ENCODE peak calls at places on chromosomes 6 and 20, in eight cellular contexts. One of them, this sample, is unnamed.

GRCh38 chr20:53642196-53643030 is 48.8 kb upstream of the ZNF217 start:
- DNase-seq in activated T-helper 9 cell treated with anti-CD3 and anti-CD28 coated beads, Interleukin-2, amount 50 U/mL, for 16 hours: no peak
- DNase-seq in SHP77 treated with DMSO at 0.1 percent for 48 hours: no peak
- DNase-seq in psoas muscle: no peak
- DNase-seq in effector memory CD8-positive, alpha-beta T cell: peak
- DNase-seq in NCI-H2029: no peak
- DNase-seq in activated T-helper 2 cell treated with anti-CD3 and anti-CD28 coated beads, Interferon-gamma antibody, Interleukin-2, Interleukin-4, amounts not matched to agents 10 μg/mL and 5 μg/mL and 100 μg/mL, durations not matched to agents 14 hours and 24 hours and 36 hours: peak
- DNase-seq in aorta: peak
- DNase-seq in this sample: peak

GRCh38 chr6:85749236-85749635 is 106.5 kb upstream of the SYNCRIP start:
- DNase-seq in activated T-helper 2 cell treated with anti-CD3 and anti-CD28 coated beads, Interferon-gamma antibody, Interleukin-2, Interleukin-4, amounts not matched to agents 10 μg/mL and 5 μg/mL and 100 μg/mL, durations not matched to agents 14 hours and 24 hours and 36 hours: no peak
- DNase-seq in activated T-helper 9 cell treated with anti-CD3 and anti-CD28 coated beads, Interleukin-2, amount 50 U/mL, for 16 hours: no peak
- DNase-seq in SHP77 treated with DMSO at 0.1 percent for 48 hours: no peak
- DNase-seq in effector memory CD8-positive, alpha-beta T cell: no peak
- DNase-seq in NCI-H2029: no peak
- DNase-seq in psoas muscle: no peak
- DNase-seq in aorta: no peak
- DNase-seq in this sample: no peak

GRCh38 chr6:85594197-85594930 is 706 bp upstream of the SNX14 start:
- DNase-seq in SHP77 treated with DMSO at 0.1 percent for 48 hours: no peak
- DNase-seq in activated T-helper 2 cell treated with anti-CD3 and anti-CD28 coated beads, Interferon-gamma antibody, Interleukin-2, Interleukin-4, amounts not matched to agents 10 μg/mL and 5 μg/mL and 100 μg/mL, durations not matched to agents 14 hours and 24 hours and 36 hours: no peak
- DNase-seq in psoas muscle: no peak
- DNase-seq in NCI-H2029: no peak
- DNase-seq in effector memory CD8-positive, alpha-beta T cell: peak
- DNase-seq in activated T-helper 9 cell treated with anti-CD3 and anti-CD28 coated beads, Interleukin-2, amount 50 U/mL, for 16 hours: peak
- DNase-seq in aorta: no peak
- DNase-seq in this sample: no peak

GRCh38 chr20:21202284-21202683 is 76.4 kb downstream of the KIZ start:
- DNase-seq in activated T-helper 9 cell treated with anti-CD3 and anti-CD28 coated beads, Interleukin-2, amount 50 U/mL, for 16 hours: no peak
- DNase-seq in activated T-helper 2 cell treated with anti-CD3 and anti-CD28 coated beads, Interferon-gamma antibody, Interleukin-2, Interleukin-4, amounts not matched to agents 10 μg/mL and 5 μg/mL and 100 μg/mL, durations not matched to agents 14 hours and 24 hours and 36 hours: no peak
- DNase-seq in SHP77 treated with DMSO at 0.1 percent for 48 hours: no peak
- DNase-seq in effector memory CD8-positive, alpha-beta T cell: no peak
- DNase-seq in aorta: no peak
- DNase-seq in psoas muscle: no peak
- DNase-seq in NCI-H2029: no peak
- DNase-seq in this sample: no peak

GRCh38 chr6:152952045-152952444 is 30.8 kb downstream of the FBXO5 start:
- DNase-seq in effector memory CD8-positive, alpha-beta T cell: no peak
- DNase-seq in SHP77 treated with DMSO at 0.1 percent for 48 hours: no peak
- DNase-seq in aorta: no peak
- DNase-seq in activated T-helper 2 cell treated with anti-CD3 and anti-CD28 coated beads, Interferon-gamma antibody, Interleukin-2, Interleukin-4, amounts not matched to agents 10 μg/mL and 5 μg/mL and 100 μg/mL, durations not matched to agents 14 hours and 24 hours and 36 hours: no peak
- DNase-seq in psoas muscle: no peak
- DNase-seq in NCI-H2029: no peak
- DNase-seq in activated T-helper 9 cell treated with anti-CD3 and anti-CD28 coated beads, Interleukin-2, amount 50 U/mL, for 16 hours: no peak
- DNase-seq in this sample: no peak

GRCh38 chr6:51099201-51099600 is 280.5 kb downstream of the TFAP2B start:
- DNase-seq in activated T-helper 9 cell treated with anti-CD3 and anti-CD28 coated beads, Interleukin-2, amount 50 U/mL, for 16 hours: no peak
- DNase-seq in psoas muscle: no peak
- DNase-seq in NCI-H2029: no peak
- DNase-seq in aorta: no peak
- DNase-seq in activated T-helper 2 cell treated with anti-CD3 and anti-CD28 coated beads, Interferon-gamma antibody, Interleukin-2, Interleukin-4, amounts not matched to agents 10 μg/mL and 5 μg/mL and 100 μg/mL, durations not matched to agents 14 hours and 24 hours and 36 hours: no peak
- DNase-seq in SHP77 treated with DMSO at 0.1 percent for 48 hours: no peak
- DNase-seq in effector memory CD8-positive, alpha-beta T cell: no peak
- DNase-seq in this sample: no peak

GRCh38 chr6:285030-285771 is 7.1 kb upstream of the DUSP22 start:
- DNase-seq in NCI-H2029: no peak
- DNase-seq in aorta: no peak
- DNase-seq in effector memory CD8-positive, alpha-beta T cell: no peak
- DNase-seq in activated T-helper 9 cell treated with anti-CD3 and anti-CD28 coated beads, Interleukin-2, amount 50 U/mL, for 16 hours: no peak
- DNase-seq in SHP77 treated with DMSO at 0.1 percent for 48 hours: no peak
- DNase-seq in psoas muscle: no peak
- DNase-seq in activated T-helper 2 cell treated with anti-CD3 and anti-CD28 coated beads, Interferon-gamma antibody, Interleukin-2, Interleukin-4, amounts not matched to agents 10 μg/mL and 5 μg/mL and 100 μg/mL, durations not matched to agents 14 hours and 24 hours and 36 hours: no peak
- DNase-seq in this sample: no peak

GRCh38 chr20:18397090-18397489 is 69.7 kb downstream of the DZANK1 start:
- DNase-seq in activated T-helper 9 cell treated with anti-CD3 and anti-CD28 coated beads, Interleukin-2, amount 50 U/mL, for 16 hours: no peak
- DNase-seq in NCI-H2029: no peak
- DNase-seq in activated T-helper 2 cell treated with anti-CD3 and anti-CD28 coated beads, Interferon-gamma antibody, Interleukin-2, Interleukin-4, amounts not matched to agents 10 μg/mL and 5 μg/mL and 100 μg/mL, durations not matched to agents 14 hours and 24 hours and 36 hours: no peak
- DNase-seq in effector memory CD8-positive, alpha-beta T cell: no peak
- DNase-seq in psoas muscle: no peak
- DNase-seq in SHP77 treated with DMSO at 0.1 percent for 48 hours: no peak
- DNase-seq in aorta: no peak
- DNase-seq in this sample: no peak

GRCh38 chr20:17939622-17940446 is 28.8 kb downstream of the SNX5 start:
- DNase-seq in SHP77 treated with DMSO at 0.1 percent for 48 hours: no peak
- DNase-seq in NCI-H2029: no peak
- DNase-seq in activated T-helper 9 cell treated with anti-CD3 and anti-CD28 coated beads, Interleukin-2, amount 50 U/mL, for 16 hours: no peak
- DNase-seq in aorta: no peak
- DNase-seq in effector memory CD8-positive, alpha-beta T cell: no peak
- DNase-seq in activated T-helper 2 cell treated with anti-CD3 and anti-CD28 coated beads, Interferon-gamma antibody, Interleukin-2, Interleukin-4, amounts not matched to agents 10 μg/mL and 5 μg/mL and 100 μg/mL, durations not matched to agents 14 hours and 24 hours and 36 hours: no peak
- DNase-seq in psoas muscle: no peak
- DNase-seq in this sample: no peak

GRCh38 chr6:129844118-129844891 is 16.8 kb downstream of the TMEM244 start:
- DNase-seq in effector memory CD8-positive, alpha-beta T cell: no peak
- DNase-seq in NCI-H2029: no peak
- DNase-seq in SHP77 treated with DMSO at 0.1 percent for 48 hours: no peak
- DNase-seq in activated T-helper 2 cell treated with anti-CD3 and anti-CD28 coated beads, Interferon-gamma antibody, Interleukin-2, Interleukin-4, amounts not matched to agents 10 μg/mL and 5 μg/mL and 100 μg/mL, durations not matched to agents 14 hours and 24 hours and 36 hours: no peak
- DNase-seq in aorta: no peak
- DNase-seq in activated T-helper 9 cell treated with anti-CD3 and anti-CD28 coated beads, Interleukin-2, amount 50 U/mL, for 16 hours: no peak
- DNase-seq in psoas muscle: no peak
- DNase-seq in this sample: no peak

GRCh38 chr6:52499026-52499425 is 77.8 kb downstream of the TRAM2 start:
- DNase-seq in effector memory CD8-positive, alpha-beta T cell: no peak
- DNase-seq in SHP77 treated with DMSO at 0.1 percent for 48 hours: no peak
- DNase-seq in activated T-helper 2 cell treated with anti-CD3 and anti-CD28 coated beads, Interferon-gamma antibody, Interleukin-2, Interleukin-4, amounts not matched to agents 10 μg/mL and 5 μg/mL and 100 μg/mL, durations not matched to agents 14 hours and 24 hours and 36 hours: no peak
- DNase-seq in activated T-helper 9 cell treated with anti-CD3 and anti-CD28 coated beads, Interleukin-2, amount 50 U/mL, for 16 hours: no peak
- DNase-seq in aorta: no peak
- DNase-seq in NCI-H2029: no peak
- DNase-seq in psoas muscle: no peak
- DNase-seq in this sample: no peak

GRCh38 chr20:2671977-2672376 is 8.0 kb upstream of the IDH3B start:
- DNase-seq in psoas muscle: no peak
- DNase-seq in aorta: no peak
- DNase-seq in NCI-H2029: no peak
- DNase-seq in SHP77 treated with DMSO at 0.1 percent for 48 hours: no peak
- DNase-seq in activated T-helper 2 cell treated with anti-CD3 and anti-CD28 coated beads, Interferon-gamma antibody, Interleukin-2, Interleukin-4, amounts not matched to agents 10 μg/mL and 5 μg/mL and 100 μg/mL, durations not matched to agents 14 hours and 24 hours and 36 hours: no peak
- DNase-seq in activated T-helper 9 cell treated with anti-CD3 and anti-CD28 coated beads, Interleukin-2, amount 50 U/mL, for 16 hours: no peak
- DNase-seq in effector memory CD8-positive, alpha-beta T cell: no peak
- DNase-seq in this sample: peak

GRCh38 chr20:43926287-43926686 is 11.6 kb downstream of the TOX2 start:
- DNase-seq in activated T-helper 2 cell treated with anti-CD3 and anti-CD28 coated beads, Interferon-gamma antibody, Interleukin-2, Interleukin-4, amounts not matched to agents 10 μg/mL and 5 μg/mL and 100 μg/mL, durations not matched to agents 14 hours and 24 hours and 36 hours: no peak
- DNase-seq in SHP77 treated with DMSO at 0.1 percent for 48 hours: no peak
- DNase-seq in effector memory CD8-positive, alpha-beta T cell: no peak
- DNase-seq in aorta: no peak
- DNase-seq in NCI-H2029: no peak
- DNase-seq in activated T-helper 9 cell treated with anti-CD3 and anti-CD28 coated beads, Interleukin-2, amount 50 U/mL, for 16 hours: no peak
- DNase-seq in psoas muscle: no peak
- DNase-seq in this sample: no peak

GRCh38 chr6:108868551-108869145 is 20.4 kb downstream of the ARMC2 start:
- DNase-seq in effector memory CD8-positive, alpha-beta T cell: no peak
- DNase-seq in activated T-helper 9 cell treated with anti-CD3 and anti-CD28 coated beads, Interleukin-2, amount 50 U/mL, for 16 hours: no peak
- DNase-seq in aorta: no peak
- DNase-seq in psoas muscle: no peak
- DNase-seq in activated T-helper 2 cell treated with anti-CD3 and anti-CD28 coated beads, Interferon-gamma antibody, Interleukin-2, Interleukin-4, amounts not matched to agents 10 μg/mL and 5 μg/mL and 100 μg/mL, durations not matched to agents 14 hours and 24 hours and 36 hours: no peak
- DNase-seq in SHP77 treated with DMSO at 0.1 percent for 48 hours: no peak
- DNase-seq in NCI-H2029: no peak
- DNase-seq in this sample: no peak

GRCh38 chr20:33859157-33859695 is 48.1 kb downstream of the CHMP4B start:
- DNase-seq in activated T-helper 9 cell treated with anti-CD3 and anti-CD28 coated beads, Interleukin-2, amount 50 U/mL, for 16 hours: no peak
- DNase-seq in activated T-helper 2 cell treated with anti-CD3 and anti-CD28 coated beads, Interferon-gamma antibody, Interleukin-2, Interleukin-4, amounts not matched to agents 10 μg/mL and 5 μg/mL and 100 μg/mL, durations not matched to agents 14 hours and 24 hours and 36 hours: peak
- DNase-seq in SHP77 treated with DMSO at 0.1 percent for 48 hours: no peak
- DNase-seq in effector memory CD8-positive, alpha-beta T cell: peak
- DNase-seq in psoas muscle: no peak
- DNase-seq in NCI-H2029: no peak
- DNase-seq in aorta: no peak
- DNase-seq in this sample: no peak

GRCh38 chr6:13297391-13297790 is 30.9 kb downstream of the TBC1D7 start:
- DNase-seq in SHP77 treated with DMSO at 0.1 percent for 48 hours: no peak
- DNase-seq in activated T-helper 9 cell treated with anti-CD3 and anti-CD28 coated beads, Interleukin-2, amount 50 U/mL, for 16 hours: no peak
- DNase-seq in psoas muscle: no peak
- DNase-seq in effector memory CD8-positive, alpha-beta T cell: no peak
- DNase-seq in activated T-helper 2 cell treated with anti-CD3 and anti-CD28 coated beads, Interferon-gamma antibody, Interleukin-2, Interleukin-4, amounts not matched to agents 10 μg/mL and 5 μg/mL and 100 μg/mL, durations not matched to agents 14 hours and 24 hours and 36 hours: no peak
- DNase-seq in aorta: no peak
- DNase-seq in NCI-H2029: no peak
- DNase-seq in this sample: no peak

GRCh38 chr6:137490506-137490905 is 3.7 kb downstream of the OLIG3 start:
- DNase-seq in aorta: no peak
- DNase-seq in effector memory CD8-positive, alpha-beta T cell: no peak
- DNase-seq in SHP77 treated with DMSO at 0.1 percent for 48 hours: no peak
- DNase-seq in activated T-helper 9 cell treated with anti-CD3 and anti-CD28 coated beads, Interleukin-2, amount 50 U/mL, for 16 hours: no peak
- DNase-seq in activated T-helper 2 cell treated with anti-CD3 and anti-CD28 coated beads, Interferon-gamma antibody, Interleukin-2, Interleukin-4, amounts not matched to agents 10 μg/mL and 5 μg/mL and 100 μg/mL, durations not matched to agents 14 hours and 24 hours and 36 hours: no peak
- DNase-seq in psoas muscle: no peak
- DNase-seq in NCI-H2029: no peak
- DNase-seq in this sample: no peak

GRCh38 chr20:23270427-23270911 is 80.1 kb upstream of the NXT1 start:
- DNase-seq in activated T-helper 2 cell treated with anti-CD3 and anti-CD28 coated beads, Interferon-gamma antibody, Interleukin-2, Interleukin-4, amounts not matched to agents 10 μg/mL and 5 μg/mL and 100 μg/mL, durations not matched to agents 14 hours and 24 hours and 36 hours: no peak
- DNase-seq in SHP77 treated with DMSO at 0.1 percent for 48 hours: no peak
- DNase-seq in activated T-helper 9 cell treated with anti-CD3 and anti-CD28 coated beads, Interleukin-2, amount 50 U/mL, for 16 hours: no peak
- DNase-seq in effector memory CD8-positive, alpha-beta T cell: no peak
- DNase-seq in NCI-H2029: no peak
- DNase-seq in aorta: no peak
- DNase-seq in psoas muscle: no peak
- DNase-seq in this sample: peak

GRCh38 chr6:33914519-33915120 is 110.8 kb upstream of the MLN start:
- DNase-seq in SHP77 treated with DMSO at 0.1 percent for 48 hours: no peak
- DNase-seq in psoas muscle: no peak
- DNase-seq in aorta: no peak
- DNase-seq in activated T-helper 9 cell treated with anti-CD3 and anti-CD28 coated beads, Interleukin-2, amount 50 U/mL, for 16 hours: peak
- DNase-seq in effector memory CD8-positive, alpha-beta T cell: peak
- DNase-seq in activated T-helper 2 cell treated with anti-CD3 and anti-CD28 coated beads, Interferon-gamma antibody, Interleukin-2, Interleukin-4, amounts not matched to agents 10 μg/mL and 5 μg/mL and 100 μg/mL, durations not matched to agents 14 hours and 24 hours and 36 hours: peak
- DNase-seq in NCI-H2029: no peak
- DNase-seq in this sample: no peak

GRCh38 chr6:76441850-76442249 is 369.4 kb upstream of the IMPG1 start:
- DNase-seq in SHP77 treated with DMSO at 0.1 percent for 48 hours: no peak
- DNase-seq in psoas muscle: no peak
- DNase-seq in activated T-helper 2 cell treated with anti-CD3 and anti-CD28 coated beads, Interferon-gamma antibody, Interleukin-2, Interleukin-4, amounts not matched to agents 10 μg/mL and 5 μg/mL and 100 μg/mL, durations not matched to agents 14 hours and 24 hours and 36 hours: no peak
- DNase-seq in NCI-H2029: no peak
- DNase-seq in effector memory CD8-positive, alpha-beta T cell: no peak
- DNase-seq in aorta: no peak
- DNase-seq in activated T-helper 9 cell treated with anti-CD3 and anti-CD28 coated beads, Interleukin-2, amount 50 U/mL, for 16 hours: no peak
- DNase-seq in this sample: no peak

GRCh38 chr6:108425428-108425827 is 130.6 kb downstream of the AFG1L start:
- DNase-seq in activated T-helper 9 cell treated with anti-CD3 and anti-CD28 coated beads, Interleukin-2, amount 50 U/mL, for 16 hours: no peak
- DNase-seq in effector memory CD8-positive, alpha-beta T cell: no peak
- DNase-seq in aorta: no peak
- DNase-seq in psoas muscle: no peak
- DNase-seq in SHP77 treated with DMSO at 0.1 percent for 48 hours: no peak
- DNase-seq in activated T-helper 2 cell treated with anti-CD3 and anti-CD28 coated beads, Interferon-gamma antibody, Interleukin-2, Interleukin-4, amounts not matched to agents 10 μg/mL and 5 μg/mL and 100 μg/mL, durations not matched to agents 14 hours and 24 hours and 36 hours: no peak
- DNase-seq in NCI-H2029: no peak
- DNase-seq in this sample: no peak